ENCODE peak calls at places on chromosome 14, in five cellular contexts. N is ovary, I is fibroblast of lung, L is A549, Q is endodermal cell. C is an unnamed sample.

GRCh38 chr14:93533437-93533836 is 102.7 kb downstream of the UNC79 start:
- DNase-seq in L (no peak), Q (no peak), N (no peak), I (peak), C (no peak)

GRCh38 chr14:106622200-106622745 is 1095.9 kb downstream of the TMEM121 start:
- DNase-seq in I (no peak), L (no peak), N (no peak), Q (no peak), C (no peak)

GRCh38 chr14:63986789-63987533 is 134.2 kb downstream of the SYNE2 start:
- DNase-seq in Q (no peak), L (no peak), N (no peak), I (peak), C (peak)

GRCh38 chr14:32534145-32534544 is 205.0 kb downstream of the AKAP6 start:
- DNase-seq in I (no peak), N (no peak), L (no peak), Q (no peak), C (no peak)

GRCh38 chr14:77979666-77980351 is 179.9 kb downstream of the ADCK1 start:
- DNase-seq in N (no peak), L (no peak), I (peak), Q (peak), C (no peak)

GRCh38 chr14:65783576-65783975 is 371.0 kb downstream of the FUT8 start:
- DNase-seq in Q (peak), L (no peak), N (no peak), I (peak), C (no peak)

GRCh38 chr14:105739331-105740102 is 213.1 kb downstream of the TMEM121 start:
- DNase-seq in N (no peak), L (no peak), Q (no peak), I (no peak), C (no peak)

GRCh38 chr14:24680516-24680915 is 46.5 kb upstream of the GZMB start:
- DNase-seq in Q (no peak), L (no peak), I (no peak), N (no peak), C (no peak)

GRCh38 chr14:52312872-52313492 is 1.1 kb upstream of the PTGER2 start:
- DNase-seq in I (peak), Q (no peak), L (no peak), N (no peak), C (no peak)

GRCh38 chr14:104082807-104083206 is 2.7 kb upstream of the ASPG start:
- DNase-seq in I (no peak), Q (no peak), N (peak), L (no peak), C (no peak)

GRCh38 chr14:99875421-99875820 is 82.2 kb downstream of the EML1 start:
- DNase-seq in N (no peak), Q (no peak), L (no peak), I (no peak), C (no peak)

GRCh38 chr14:103157969-103158368 is 34.7 kb downstream of the TNFAIP2 start:
- DNase-seq in I (no peak), N (no peak), L (no peak), Q (peak), C (no peak)

GRCh38 chr14:29810657-29811056 is 117.0 kb downstream of the PRKD1 start:
- DNase-seq in N (no peak), L (no peak), Q (no peak), I (peak), C (no peak)

GRCh38 chr14:58776516-58776915 is 138.8 kb downstream of the DACT1 start:
- DNase-seq in Q (no peak), N (no peak), L (no peak), I (no peak), C (no peak)

GRCh38 chr14:52913271-52913670 is 37.6 kb downstream of the FERMT2 start:
- DNase-seq in I (peak), L (no peak), Q (no peak), N (no peak), C (no peak)

GRCh38 chr14:54381821-54382220 is 15.0 kb upstream of the CDKN3 start:
- DNase-seq in L (no peak), N (no peak), I (no peak), Q (no peak), C (no peak)

GRCh38 chr14:54867011-54867410 is 35.6 kb downstream of the GCH1 start:
- DNase-seq in Q (no peak), N (no peak), L (no peak), I (no peak), C (no peak)

GRCh38 chr14:68824517-68825347 is 31.9 kb upstream of the ZFP36L1 start:
- DNase-seq in L (peak), Q (peak), N (peak), I (peak), C (no peak)

GRCh38 chr14:94145902-94146527 is 16.6 kb upstream of the IFI27L2 start:
- DNase-seq in Q (no peak), I (no peak), L (no peak), N (no peak), C (no peak)

GRCh38 chr14:54050759-54051158 is 94.1 kb upstream of the BMP4 start:
- DNase-seq in Q (no peak), N (no peak), I (no peak), L (no peak), C (no peak)

GRCh38 chr14:97995038-97995437 is 1197.9 kb downstream of the VRK1 start:
- DNase-seq in Q (no peak), L (no peak), I (no peak), N (no peak), C (no peak)
- H3K4me3 ChIP-seq in Q (no peak), L (no peak), I (no peak), N (no peak), C (no peak)

DNA sequence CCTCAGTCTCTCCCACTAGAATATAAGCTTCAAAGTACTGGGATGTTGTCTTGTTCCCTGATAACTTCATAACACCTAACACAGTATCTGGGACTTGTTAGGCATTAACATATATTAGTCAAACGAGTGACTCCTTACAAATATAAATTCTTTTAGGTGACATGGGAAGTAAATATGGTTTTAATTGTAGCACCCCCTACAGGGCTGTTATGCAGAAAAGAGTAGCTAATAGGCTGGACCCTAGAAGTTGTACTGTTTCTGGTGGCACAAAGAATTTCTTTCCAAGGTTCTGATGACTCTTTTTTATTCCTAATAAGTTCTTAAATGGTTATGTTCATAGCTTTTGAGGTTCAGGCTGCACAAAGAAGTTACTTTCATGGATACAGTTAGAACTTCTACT is 29.8 kb downstream of the GPATCH2L start:
- DNase-seq in N (no peak), Q (no peak), L (no peak), I (no peak), C (no peak)
- TF ChIP-seq CTCF in N (no peak), Q (peak), L (no peak), I (peak), C (peak)

DNA sequence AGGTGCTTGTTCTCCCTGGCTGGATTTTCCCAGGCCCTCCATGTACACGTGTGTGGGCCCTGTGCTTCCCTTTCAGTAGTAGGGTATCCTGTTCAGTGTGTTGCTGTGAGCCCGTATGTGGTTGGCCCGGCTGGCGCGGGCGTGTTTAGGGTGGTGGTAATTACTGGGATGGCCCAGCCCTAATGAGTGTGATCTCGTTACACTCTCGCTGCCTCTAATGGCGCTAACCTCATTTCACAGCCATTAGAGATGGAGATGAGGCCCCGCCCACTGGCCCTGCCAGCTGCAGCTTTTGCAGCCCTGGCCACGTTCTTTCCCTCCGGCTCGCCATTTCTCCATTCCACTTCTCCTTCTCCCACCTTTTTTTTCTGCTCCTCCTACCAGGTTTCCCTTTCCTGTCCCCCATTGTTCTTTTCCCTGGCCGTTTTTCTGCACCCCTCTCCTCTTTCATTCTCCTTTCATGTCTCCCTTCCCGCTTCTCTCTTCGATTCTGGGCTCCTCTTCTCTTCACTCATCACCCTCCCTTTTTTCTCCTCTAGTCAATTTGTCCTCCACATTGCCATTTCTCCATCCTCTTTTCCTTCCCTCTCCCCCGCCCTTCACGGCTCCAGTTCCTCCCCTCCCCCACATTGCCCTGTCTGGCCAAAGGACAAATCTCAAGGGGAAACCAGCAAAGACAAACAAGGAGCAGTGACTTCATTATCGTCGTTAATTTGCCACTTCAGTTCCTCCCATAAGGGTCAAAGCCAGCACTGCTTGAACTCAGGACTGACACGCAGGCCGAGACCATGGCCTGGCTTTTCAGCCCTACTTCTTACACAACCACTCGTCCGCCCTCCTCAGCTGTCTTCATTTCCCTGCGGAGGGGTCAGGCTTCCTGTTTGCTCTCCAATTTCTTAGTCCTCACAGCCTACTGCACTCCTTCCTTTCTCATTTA is 6.8 kb downstream of the ZFHX2 start:
- DNase-seq in N (no peak), Q (peak), I (no peak), L (no peak), C (no peak)
- H3K4me3 ChIP-seq in N (no peak), Q (no peak), I (no peak), L (no peak), C (no peak)

GRCh38 chr14:96564389-96564788 is 62.2 kb downstream of the PAPOLA start:
- DNase-seq in N (no peak), Q (no peak), L (no peak), I (no peak), C (no peak)
- TF ChIP-seq CTCF in N (no peak), Q (no peak), L (peak), I (no peak), C (no peak)

GRCh38 chr14:101820283-101820798 is 58.8 kb downstream of the PPP2R5C start:
- DNase-seq in N (no peak), Q (no peak), I (no peak), L (no peak), C (no peak)
- H3K4me3 ChIP-seq in N (no peak), Q (no peak), I (no peak), L (no peak), C (no peak)

GRCh38 chr14:76484355-76484754 is 108.4 kb downstream of the ESRRB start:
- DNase-seq in N (no peak), Q (peak), L (no peak), I (no peak), C (no peak)
- TF ChIP-seq CTCF in N (no peak), Q (peak), L (no peak), I (no peak), C (no peak)

GRCh38 chr14:101301011-101301410 is 260.3 kb upstream of the DIO3 start:
- DNase-seq in I (no peak), Q (no peak), L (no peak), N (no peak), C (no peak)
- H3K4me3 ChIP-seq in I (no peak), Q (peak), L (no peak), N (no peak), C (no peak)